ENCODE peak calls at places on chromosomes 6 and 20, in four cellular contexts. R, K, E and Y are unnamed samples. For H4K20me1, the result is how much of the 10 kb centered on the place peaks cover.

GRCh38 chr6:166655251-166655650 is 28.2 kb upstream of the RPS6KA2 start:
- DNase-seq in R (no peak), K (no peak), E (no peak), Y (no peak)

GRCh38 chr20:23520185-23520584 is 29.3 kb downstream of the CST8 start:
- DNase-seq in R (no peak), K (no peak), E (no peak), Y (no peak)

GRCh38 chr6:108541843-108542795 is 18.6 kb upstream of the FOXO3 start:
- DNase-seq in R (peak), K (peak), E (peak), Y (peak)

GRCh38 chr6:2958331-2958711 is 13.0 kb downstream of the SERPINB6 start:
- DNase-seq in R (no peak), K (no peak), E (no peak), Y (no peak)

GRCh38 chr6:125748534-125749111 is 809 bp upstream of the HEY2 start:
- DNase-seq in R (no peak), K (no peak), E (peak), Y (peak)

GRCh38 chr6:1385129-1386042 is 4.0 kb upstream of the FOXF2 start:
- DNase-seq in R (no peak), K (no peak), E (no peak), Y (peak)

GRCh38 chr20:42749548-42749947 is 440.2 kb downstream of the PTPRT start:
- DNase-seq in R (no peak), K (peak), E (no peak), Y (no peak)

GRCh38 chr6:75381878-75382633 is 97.5 kb upstream of the TMEM30A start:
- DNase-seq in R (no peak), K (no peak), E (no peak), Y (no peak)

DNA sequence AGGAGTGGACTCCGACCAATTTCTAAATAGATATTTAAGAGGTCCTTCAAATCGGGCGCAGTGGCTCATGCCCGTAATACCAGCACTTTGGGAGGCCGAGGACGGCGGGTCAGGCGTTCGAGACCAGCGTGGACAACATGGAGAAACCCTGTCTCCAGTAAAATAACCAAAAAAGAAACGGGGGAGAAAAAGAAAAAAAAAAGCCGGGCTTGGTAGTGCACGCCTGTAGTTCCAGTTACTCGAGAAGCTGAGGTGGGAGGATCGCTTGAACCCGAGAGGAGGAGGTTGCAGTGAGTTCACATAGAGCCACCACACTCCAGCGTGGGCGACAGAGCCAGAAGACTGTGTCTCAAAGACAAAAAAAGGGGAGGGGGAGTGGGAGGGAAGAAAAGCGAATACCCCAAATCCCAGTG is 53.3 kb upstream of the HFE start:
- DNase-seq in R (peak), K (no peak), E (no peak), Y (no peak)
- H3K4me2 ChIP-seq in R (peak), K (peak), E (peak), Y (peak)

DNA sequence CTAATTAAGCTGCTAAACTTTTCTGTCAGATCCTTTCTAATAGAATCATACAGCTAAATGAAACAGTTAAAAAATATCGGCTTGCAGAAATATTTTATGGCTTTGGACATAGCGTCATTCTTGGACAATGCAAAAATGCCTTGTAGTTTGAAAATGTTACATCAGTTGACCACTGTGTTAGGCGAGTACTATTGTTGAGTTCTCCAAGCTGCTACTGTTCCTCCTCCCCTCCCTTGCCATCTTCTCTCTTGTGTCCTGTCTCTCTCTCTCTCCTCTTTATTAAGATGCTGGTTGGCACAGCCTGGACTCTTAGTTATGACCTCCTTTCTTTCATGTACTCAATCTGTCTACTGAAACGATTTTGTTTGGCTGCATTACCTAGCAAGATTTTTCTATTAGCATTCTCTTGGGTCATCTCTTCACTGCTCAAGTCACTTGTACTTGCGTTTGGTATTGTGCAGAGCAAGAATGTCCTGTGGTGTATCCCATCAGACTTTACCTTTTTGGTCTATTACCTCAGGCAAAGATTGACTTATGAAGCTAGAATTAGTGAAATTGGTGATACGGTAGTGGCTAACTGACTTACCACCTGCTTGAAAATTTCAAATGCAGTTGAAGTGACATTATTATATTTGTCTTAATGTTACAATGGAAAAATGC is 127.9 kb downstream of the FARS2 start:
- DNase-seq in R (no peak), K (no peak), E (no peak), Y (no peak)
- H4K20me1 ChIP-seq in R (under half), K (under half), E (under half), Y (under half)

GRCh38 chr20:17365831-17366230 is 139.0 kb downstream of the PCSK2 start:
- DNase-seq in R (no peak), K (no peak), E (no peak), Y (no peak)
- H3K4me2 ChIP-seq in R (no peak), K (no peak), E (no peak), Y (no peak)

GRCh38 chr6:106094261-106094963 is 8.3 kb downstream of the PRDM1 start:
- DNase-seq in R (no peak), K (no peak), E (no peak), Y (no peak)
- H4K20me1 ChIP-seq in R (under half), K (under half), E (under half), Y (under half)